ENCODE peak calls at places on chromosome 9, in four cellular contexts. One of them, this sample, is unnamed.

GRCh38 chr9:124381073-124381945 is 33.9 kb downstream of the PSMB7 start:
- DNase-seq in fibroblast of pulmonary artery: no peak
- DNase-seq in NCI-H1417: no peak
- DNase-seq in 8988T: no peak
- DNase-seq in this sample: no peak

GRCh38 chr9:29697011-29697410 is 2123.7 kb upstream of the C9orf72 start:
- DNase-seq in fibroblast of pulmonary artery: peak
- DNase-seq in NCI-H1417: no peak
- DNase-seq in 8988T: no peak
- DNase-seq in this sample: no peak

GRCh38 chr9:98774746-98775145 is 21.6 kb downstream of the ANKS6 start:
- DNase-seq in 8988T: no peak
- DNase-seq in fibroblast of pulmonary artery: no peak
- DNase-seq in NCI-H1417: no peak
- DNase-seq in this sample: no peak

GRCh38 chr9:132056717-132057429 is 22.8 kb downstream of the MED27 start:
- DNase-seq in 8988T: no peak
- DNase-seq in fibroblast of pulmonary artery: no peak
- DNase-seq in NCI-H1417: peak
- DNase-seq in this sample: no peak

GRCh38 chr9:86968258-86968920 is 21.1 kb upstream of the GAS1 start:
- DNase-seq in fibroblast of pulmonary artery: peak
- DNase-seq in NCI-H1417: no peak
- DNase-seq in 8988T: no peak
- DNase-seq in this sample: no peak

GRCh38 chr9:108468364-108468763 is 387.4 kb downstream of the ACTL7B start:
- DNase-seq in fibroblast of pulmonary artery: peak
- DNase-seq in NCI-H1417: peak
- DNase-seq in 8988T: no peak
- DNase-seq in this sample: no peak

GRCh38 chr9:126153382-126153781 is 173.2 kb upstream of the MVB12B start:
- DNase-seq in NCI-H1417: no peak
- DNase-seq in fibroblast of pulmonary artery: no peak
- DNase-seq in 8988T: no peak
- DNase-seq in this sample: no peak

GRCh38 chr9:98545041-98545440 is 163.7 kb downstream of the GABBR2 start:
- DNase-seq in NCI-H1417: no peak
- DNase-seq in fibroblast of pulmonary artery: no peak
- DNase-seq in 8988T: no peak
- DNase-seq in this sample: no peak

GRCh38 chr9:36007309-36007708 is 29.4 kb upstream of the RECK start:
- DNase-seq in NCI-H1417: no peak
- DNase-seq in fibroblast of pulmonary artery: no peak
- DNase-seq in 8988T: no peak
- DNase-seq in this sample: no peak

GRCh38 chr9:98129451-98129881 is 10.4 kb upstream of the TRIM14 start:
- DNase-seq in fibroblast of pulmonary artery: no peak
- DNase-seq in 8988T: no peak
- DNase-seq in NCI-H1417: no peak
- DNase-seq in this sample: no peak

GRCh38 chr9:113350937-113351336 is 1.6 kb downstream of the BSPRY start:
- DNase-seq in fibroblast of pulmonary artery: no peak
- DNase-seq in NCI-H1417: no peak
- DNase-seq in 8988T: no peak
- DNase-seq in this sample: no peak

GRCh38 chr9:92543972-92544371 is 8.2 kb upstream of the ECM2 start:
- DNase-seq in NCI-H1417: no peak
- DNase-seq in 8988T: no peak
- DNase-seq in fibroblast of pulmonary artery: no peak
- DNase-seq in this sample: no peak

GRCh38 chr9:71036501-71036900 is 84.9 kb downstream of the TRPM3 start:
- DNase-seq in fibroblast of pulmonary artery: peak
- DNase-seq in 8988T: no peak
- DNase-seq in NCI-H1417: peak
- DNase-seq in this sample: no peak

GRCh38 chr9:101966706-101967105 is 228.3 kb upstream of the GRIN3A start:
- DNase-seq in fibroblast of pulmonary artery: no peak
- DNase-seq in 8988T: no peak
- DNase-seq in NCI-H1417: no peak
- DNase-seq in this sample: no peak

GRCh38 chr9:34493972-34494535 is 28.7 kb downstream of the ENHO start:
- DNase-seq in fibroblast of pulmonary artery: peak
- DNase-seq in NCI-H1417: no peak
- DNase-seq in 8988T: no peak
- DNase-seq in this sample: peak

GRCh38 chr9:117725426-117725887 is 21.3 kb downstream of the TLR4 start:
- DNase-seq in fibroblast of pulmonary artery: peak
- DNase-seq in 8988T: no peak
- DNase-seq in NCI-H1417: no peak
- DNase-seq in this sample: no peak

GRCh38 chr9:72396247-72397091 is 31.5 kb upstream of the ZFAND5 start:
- DNase-seq in fibroblast of pulmonary artery: peak
- DNase-seq in 8988T: no peak
- DNase-seq in NCI-H1417: peak
- DNase-seq in this sample: peak

GRCh38 chr9:122944960-122945888 is 4.4 kb downstream of the RABGAP1 start:
- DNase-seq in fibroblast of pulmonary artery: no peak
- DNase-seq in 8988T: no peak
- DNase-seq in NCI-H1417: no peak
- DNase-seq in this sample: no peak

GRCh38 chr9:95131023-95131943 is 186.2 kb downstream of the FANCC start:
- DNase-seq in 8988T: peak
- DNase-seq in NCI-H1417: peak
- DNase-seq in fibroblast of pulmonary artery: peak
- DNase-seq in this sample: peak

GRCh38 chr9:33263936-33264472 is 504 bp downstream of the BAG1 start:
- DNase-seq in NCI-H1417: peak
- DNase-seq in 8988T: no peak
- DNase-seq in fibroblast of pulmonary artery: no peak
- DNase-seq in this sample: no peak

GRCh38 chr9:4984171-4984570 is 901 bp upstream of the JAK2 start:
- DNase-seq in 8988T: no peak
- DNase-seq in fibroblast of pulmonary artery: no peak
- DNase-seq in NCI-H1417: no peak
- DNase-seq in this sample: peak

GRCh38 chr9:11319477-11320060 is 706.8 kb upstream of the PTPRD start:
- DNase-seq in NCI-H1417: no peak
- DNase-seq in 8988T: no peak
- DNase-seq in fibroblast of pulmonary artery: peak
- DNase-seq in this sample: no peak

GRCh38 chr9:98867434-98868168 is 60.1 kb downstream of the GALNT12 start:
- DNase-seq in 8988T: no peak
- DNase-seq in NCI-H1417: no peak
- DNase-seq in fibroblast of pulmonary artery: peak
- DNase-seq in this sample: no peak

This sample was measured in HuH-7.5.